ENCODE peak calls at places on chromosomes 3 and 15, in four cellular contexts. L is posterior cingulate gyrus; E is GM13977; Q is activated naive CD4-positive, alpha-beta T cell. V is an unnamed sample.
A peak's percentile ranks its signal among the peaks of the same experiment; 100 is the strongest.

GRCh38 chr15:98443483-98443882 is 204.9 kb upstream of the IGF1R start:
- DNase-seq in Q (no peak), L (no peak), E (no peak), V (no peak)

GRCh38 chr15:49038382-49038781 is 7.9 kb downstream of the SECISBP2L start:
- DNase-seq in L (no peak), E (no peak), Q (no peak), V (no peak)

GRCh38 chr3:188389711-188390346 is 235.9 kb downstream of the LPP start:
- DNase-seq in L (no peak), E (peak; percentile 39), Q (no peak), V (no peak)

GRCh38 chr15:49309889-49310288 is 113.2 kb upstream of the FGF7 start:
- DNase-seq in Q (no peak), E (no peak), L (no peak), V (no peak)

GRCh38 chr15:72785452-72786243 is 2.1 kb upstream of the ADPGK start:
- DNase-seq in Q (no peak), L (peak; percentile 21), E (no peak), V (no peak)

GRCh38 chr3:130259170-130259874 is 86.2 kb upstream of the COL6A5 start:
- DNase-seq in E (no peak), L (no peak), Q (no peak), V (no peak)

GRCh38 chr3:197545111-197545510 is 10.7 kb downstream of the BDH1 start:
- DNase-seq in Q (no peak), L (no peak), E (no peak), V (no peak)

GRCh38 chr15:62462721-62463120 is 297.6 kb upstream of the C2CD4B start:
- DNase-seq in E (no peak), L (no peak), Q (no peak), V (no peak)

GRCh38 chr15:27530994-27531393 is 560.0 kb downstream of the GABRG3 start:
- DNase-seq in L (no peak), Q (no peak), E (no peak), V (no peak)

GRCh38 chr3:109874900-109875735 is 537.8 kb upstream of the DPPA4 start:
- DNase-seq in L (no peak), E (no peak), Q (no peak), V (no peak)

GRCh38 chr3:161551697-161552096 is 55.1 kb downstream of the OTOL1 start:
- DNase-seq in E (no peak), Q (no peak), L (no peak), V (no peak)

GRCh38 chr3:72036899-72037298 is 252.0 kb upstream of the PROK2 start:
- DNase-seq in L (no peak), Q (no peak), E (no peak), V (no peak)

GRCh38 chr15:55319537-55320325 is 709 bp downstream of the PIGB start:
- DNase-seq in L (no peak), Q (no peak), E (peak; percentile 57), V (no peak)

GRCh38 chr15:96330450-96331140 is at the start of gene NR2F2:
- DNase-seq in Q (no peak), E (peak; percentile 94), L (peak; percentile 60), V (peak; percentile 98)

GRCh38 chr3:169812844-169813677 is at the start of the genes LRRC34 and LRRIQ4:
- DNase-seq in E (peak; percentile 83), L (peak; percentile 68), Q (peak; percentile 54), V (peak; percentile 75)

GRCh38 chr3:155714295-155714718 is 30.6 kb downstream of the PLCH1 start:
- DNase-seq in L (no peak), E (no peak), Q (no peak), V (no peak)

GRCh38 chr3:24286405-24286804 is 208.2 kb downstream of the THRB start:
- DNase-seq in L (no peak), E (no peak), Q (no peak), V (no peak)

GRCh38 chr15:39598958-39599845 is 18.3 kb downstream of the THBS1 start:
- DNase-seq in Q (no peak), E (no peak), L (no peak), V (no peak)

GRCh38 chr3:123633530-123633929 is 48.7 kb upstream of the HACD2 start:
- DNase-seq in L (no peak), Q (no peak), E (no peak), V (no peak)

GRCh38 chr3:122576174-122576940 is 1.1 kb upstream of the PARP15 start:
- DNase-seq in L (no peak), Q (no peak), E (peak; percentile 82), V (no peak)

GRCh38 chr15:65634381-65634780 is 12.6 kb downstream of the SLC24A1 start:
- DNase-seq in L (no peak), E (no peak), Q (no peak), V (no peak)

GRCh38 chr3:182027366-182027765 is 315.6 kb downstream of the SOX2 start:
- DNase-seq in E (no peak), L (no peak), Q (no peak), V (no peak)

GRCh38 chr15:34987182-34987488 is 952 bp downstream of the ZNF770 start:
- DNase-seq in L (no peak), E (no peak), Q (no peak), V (peak; percentile 1)

GRCh38 chr15:48086582-48086981 is 34.2 kb upstream of the SLC24A5 start:
- DNase-seq in Q (no peak), E (no peak), L (no peak), V (no peak)

GRCh38 chr3:66348696-66349095 is 127.9 kb downstream of the SLC25A26 start:
- DNase-seq in L (peak; percentile 29), E (no peak), Q (no peak), V (no peak)

GRCh38 chr3:159605101-159605500 is 383.5 kb upstream of the IL12A start:
- DNase-seq in L (no peak), E (no peak), Q (no peak), V (no peak)

GRCh38 chr3:196941846-196942225 is 492 bp downstream of the NCBP2 start:
- DNase-seq in E (peak; percentile 67), L (no peak), Q (peak; percentile 55), V (no peak)

V was measured in NCI-H1417.